ENCODE peak calls at places on chromosomes 1 and 21, in nine cellular contexts. One of them, this sample, is unnamed.
A peak's percentile ranks its signal among the peaks of the same experiment; 100 is the strongest.

GRCh38 chr1:87359586-87359985 is 30.9 kb downstream of the LMO4 start:
- DNase-seq in neural progenitor cell: no peak
- DNase-seq in PC-3: no peak
- DNase-seq in OCI-LY7: no peak
- DNase-seq in MM.1S: no peak
- DNase-seq in GM23338: no peak
- DNase-seq in SK-N-SH: no peak
- DNase-seq in hepatocyte: no peak
- DNase-seq in HCT116: no peak
- DNase-seq in this sample: no peak

GRCh38 chr1:21706151-21706835 is 37.1 kb upstream of the RAP1GAP start:
- DNase-seq in neural progenitor cell: peak; percentile 71
- DNase-seq in PC-3: no peak
- DNase-seq in OCI-LY7: peak; percentile 45
- DNase-seq in MM.1S: no peak
- DNase-seq in GM23338: peak; percentile 75
- DNase-seq in SK-N-SH: no peak
- DNase-seq in hepatocyte: peak; percentile 9
- DNase-seq in HCT116: no peak
- DNase-seq in this sample: peak; percentile 55

GRCh38 chr1:161198206-161198876 is 513 bp downstream of the ADAMTS4 start:
- DNase-seq in neural progenitor cell: peak; percentile 87
- DNase-seq in PC-3: peak; percentile 44
- DNase-seq in OCI-LY7: no peak
- DNase-seq in MM.1S: no peak
- DNase-seq in GM23338: peak; percentile 87
- DNase-seq in SK-N-SH: peak; percentile 71
- DNase-seq in hepatocyte: peak; percentile 68
- DNase-seq in HCT116: no peak
- DNase-seq in this sample: peak; percentile 75

GRCh38 chr1:32242341-32242851 is 4.6 kb upstream of the FAM167B start:
- DNase-seq in neural progenitor cell: peak; percentile 54
- DNase-seq in PC-3: no peak
- DNase-seq in OCI-LY7: no peak
- DNase-seq in MM.1S: no peak
- DNase-seq in GM23338: peak; percentile 46
- DNase-seq in SK-N-SH: peak; percentile 66
- DNase-seq in hepatocyte: no peak
- DNase-seq in HCT116: no peak
- DNase-seq in this sample: peak; percentile 32

GRCh38 chr1:156238248-156238647 is 3.7 kb upstream of the BGLAP start:
- DNase-seq in neural progenitor cell: no peak
- DNase-seq in PC-3: no peak
- DNase-seq in OCI-LY7: no peak
- DNase-seq in MM.1S: no peak
- DNase-seq in GM23338: no peak
- DNase-seq in SK-N-SH: no peak
- DNase-seq in hepatocyte: no peak
- DNase-seq in HCT116: no peak
- DNase-seq in this sample: no peak

GRCh38 chr21:15291621-15292266 is 226.9 kb upstream of the NRIP1 start:
- DNase-seq in neural progenitor cell: no peak
- DNase-seq in PC-3: peak; percentile 51
- DNase-seq in OCI-LY7: no peak
- DNase-seq in MM.1S: no peak
- DNase-seq in GM23338: no peak
- DNase-seq in SK-N-SH: no peak
- DNase-seq in hepatocyte: no peak
- DNase-seq in HCT116: no peak
- DNase-seq in this sample: no peak

GRCh38 chr21:29148535-29148934 is 18.1 kb downstream of the MAP3K7CL start:
- DNase-seq in neural progenitor cell: no peak
- DNase-seq in PC-3: no peak
- DNase-seq in OCI-LY7: no peak
- DNase-seq in MM.1S: no peak
- DNase-seq in GM23338: no peak
- DNase-seq in SK-N-SH: no peak
- DNase-seq in hepatocyte: no peak
- DNase-seq in HCT116: no peak
- DNase-seq in this sample: peak; percentile 87

GRCh38 chr1:31424568-31424967 is 11.6 kb downstream of the SERINC2 start:
- DNase-seq in neural progenitor cell: no peak
- DNase-seq in PC-3: no peak
- DNase-seq in OCI-LY7: no peak
- DNase-seq in MM.1S: no peak
- DNase-seq in GM23338: no peak
- DNase-seq in SK-N-SH: no peak
- DNase-seq in hepatocyte: no peak
- DNase-seq in HCT116: no peak
- DNase-seq in this sample: no peak

GRCh38 chr1:67359592-67359991 is 51.9 kb downstream of the IL12RB2 start:
- DNase-seq in neural progenitor cell: no peak
- DNase-seq in PC-3: no peak
- DNase-seq in OCI-LY7: no peak
- DNase-seq in MM.1S: peak; percentile 27
- DNase-seq in GM23338: no peak
- DNase-seq in SK-N-SH: no peak
- DNase-seq in hepatocyte: no peak
- DNase-seq in HCT116: no peak
- DNase-seq in this sample: no peak

GRCh38 chr1:81812712-81813111 is 12.0 kb downstream of the ADGRL2 start:
- DNase-seq in neural progenitor cell: no peak
- DNase-seq in PC-3: no peak
- DNase-seq in OCI-LY7: no peak
- DNase-seq in MM.1S: no peak
- DNase-seq in GM23338: no peak
- DNase-seq in SK-N-SH: no peak
- DNase-seq in hepatocyte: no peak
- DNase-seq in HCT116: no peak
- DNase-seq in this sample: peak; percentile 13

GRCh38 chr1:8419172-8419571 is 101.3 kb downstream of the SLC45A1 start:
- DNase-seq in neural progenitor cell: peak; percentile 53
- DNase-seq in PC-3: no peak
- DNase-seq in OCI-LY7: no peak
- DNase-seq in MM.1S: no peak
- DNase-seq in GM23338: no peak
- DNase-seq in SK-N-SH: no peak
- DNase-seq in hepatocyte: no peak
- DNase-seq in HCT116: no peak
- DNase-seq in this sample: peak; percentile 44

GRCh38 chr1:29356663-29357062 is 120.3 kb downstream of the PTPRU start:
- DNase-seq in neural progenitor cell: no peak
- DNase-seq in PC-3: peak; percentile 21
- DNase-seq in OCI-LY7: peak; percentile 9
- DNase-seq in MM.1S: no peak
- DNase-seq in GM23338: peak; percentile 78
- DNase-seq in SK-N-SH: no peak
- DNase-seq in hepatocyte: no peak
- DNase-seq in HCT116: no peak
- DNase-seq in this sample: no peak

GRCh38 chr1:26353210-26353859 is 595 bp downstream of the CRYBG2 start:
- DNase-seq in neural progenitor cell: no peak
- DNase-seq in PC-3: peak; percentile 32
- DNase-seq in OCI-LY7: no peak
- DNase-seq in MM.1S: no peak
- DNase-seq in GM23338: no peak
- DNase-seq in SK-N-SH: no peak
- DNase-seq in hepatocyte: no peak
- DNase-seq in HCT116: no peak
- DNase-seq in this sample: no peak
- TF ChIP-seq EZH2phosphoT487 in neural progenitor cell: no peak
- TF ChIP-seq EZH2phosphoT487 in PC-3: no peak
- TF ChIP-seq EZH2phosphoT487 in OCI-LY7: no peak
- TF ChIP-seq EZH2phosphoT487 in MM.1S: no peak
- TF ChIP-seq EZH2phosphoT487 in GM23338: no peak
- TF ChIP-seq EZH2phosphoT487 in SK-N-SH: no peak
- TF ChIP-seq EZH2phosphoT487 in hepatocyte: no peak
- TF ChIP-seq EZH2phosphoT487 in HCT116: no peak
- TF ChIP-seq EZH2phosphoT487 in this sample: no peak

DNA sequence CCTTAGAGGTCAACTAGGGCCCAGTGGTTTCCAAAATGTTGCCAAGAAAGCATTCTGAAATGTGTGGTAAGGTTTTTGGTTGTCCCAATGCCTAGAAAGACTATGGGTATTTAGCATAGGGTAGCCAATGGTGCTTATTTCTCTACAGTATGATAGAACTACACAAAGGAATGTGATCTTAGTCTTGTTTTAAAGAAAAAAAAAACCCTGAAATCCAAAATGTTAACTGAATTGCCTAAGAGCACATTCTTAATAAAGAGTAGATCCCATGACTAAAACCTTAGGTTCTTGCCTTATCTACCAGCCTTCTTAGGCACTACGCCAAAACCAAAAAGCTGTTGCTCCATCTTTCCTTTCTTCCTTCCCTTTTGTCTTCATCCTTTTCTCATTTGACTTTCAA is 428.2 kb downstream of the MRPL39 start:
- DNase-seq in neural progenitor cell: no peak
- DNase-seq in PC-3: no peak
- DNase-seq in OCI-LY7: no peak
- DNase-seq in MM.1S: no peak
- DNase-seq in GM23338: no peak
- DNase-seq in SK-N-SH: no peak
- DNase-seq in hepatocyte: no peak
- DNase-seq in HCT116: no peak
- DNase-seq in this sample: peak; percentile 1
- H3K4me2 ChIP-seq in neural progenitor cell: no peak overlapping the region
- H3K4me2 ChIP-seq in PC-3: no peak overlapping the region
- H3K4me2 ChIP-seq in OCI-LY7: no peak overlapping the region
- H3K4me2 ChIP-seq in MM.1S: no peak overlapping the region
- H3K4me2 ChIP-seq in GM23338: no peak overlapping the region
- H3K4me2 ChIP-seq in SK-N-SH: no peak overlapping the region
- H3K4me2 ChIP-seq in hepatocyte: no peak overlapping the region
- H3K4me2 ChIP-seq in HCT116: no peak overlapping the region
- H3K4me2 ChIP-seq in this sample: no peak overlapping the region

GRCh38 chr1:231806623-231807470 is 180.3 kb downstream of the DISC1 start:
- DNase-seq in neural progenitor cell: peak; percentile 81
- DNase-seq in PC-3: peak; percentile 78
- DNase-seq in OCI-LY7: peak; percentile 37
- DNase-seq in MM.1S: peak; percentile 77
- DNase-seq in GM23338: peak; percentile 94
- DNase-seq in SK-N-SH: peak; percentile 58
- DNase-seq in hepatocyte: peak; percentile 65
- DNase-seq in HCT116: peak; percentile 36
- DNase-seq in this sample: peak; percentile 48
- TF ChIP-seq EZH2phosphoT487 in neural progenitor cell: no peak
- TF ChIP-seq EZH2phosphoT487 in PC-3: no peak
- TF ChIP-seq EZH2phosphoT487 in OCI-LY7: no peak
- TF ChIP-seq EZH2phosphoT487 in MM.1S: no peak
- TF ChIP-seq EZH2phosphoT487 in GM23338: no peak
- TF ChIP-seq EZH2phosphoT487 in SK-N-SH: no peak
- TF ChIP-seq EZH2phosphoT487 in hepatocyte: no peak
- TF ChIP-seq EZH2phosphoT487 in HCT116: no peak
- TF ChIP-seq EZH2phosphoT487 in this sample: no peak

GRCh38 chr1:220529530-220529920 is 1.6 kb downstream of the MARK1 start:
- DNase-seq in neural progenitor cell: peak; percentile 17
- DNase-seq in PC-3: no peak
- DNase-seq in OCI-LY7: no peak
- DNase-seq in MM.1S: no peak
- DNase-seq in GM23338: no peak
- DNase-seq in SK-N-SH: no peak
- DNase-seq in hepatocyte: no peak
- DNase-seq in HCT116: no peak
- DNase-seq in this sample: no peak
- H3K4me2 ChIP-seq in neural progenitor cell: peak overlapping the region; percentile 84
- H3K4me2 ChIP-seq in PC-3: peak overlapping the region; percentile 89
- H3K4me2 ChIP-seq in OCI-LY7: no peak overlapping the region
- H3K4me2 ChIP-seq in MM.1S: peak overlapping the region; percentile 98
- H3K4me2 ChIP-seq in GM23338: peak overlapping the region; percentile 88
- H3K4me2 ChIP-seq in SK-N-SH: peak overlapping the region; percentile 94
- H3K4me2 ChIP-seq in hepatocyte: peak overlapping the region; percentile 93
- H3K4me2 ChIP-seq in HCT116: peak overlapping the region; percentile 77
- H3K4me2 ChIP-seq in this sample: no peak overlapping the region

DNA sequence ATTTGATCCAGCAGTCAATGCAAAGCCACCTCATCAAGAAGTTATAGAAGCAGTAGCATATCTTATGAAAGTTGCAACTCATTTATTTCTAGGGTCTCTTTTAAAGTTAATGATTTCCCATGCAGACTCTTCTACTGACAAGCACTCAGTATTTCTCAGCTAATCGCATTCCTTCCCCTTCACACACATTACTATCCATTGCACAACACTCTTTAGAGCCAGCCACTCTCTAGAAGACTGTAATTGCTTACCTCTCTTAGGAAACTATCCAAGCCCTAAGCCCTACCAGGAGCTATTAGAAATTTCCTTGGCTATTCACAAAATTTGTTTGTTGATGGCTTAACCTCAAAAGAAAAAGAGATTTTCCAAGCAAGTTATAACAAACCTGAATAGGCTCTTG is 106.0 kb downstream of the ADAMTS1 start:
- DNase-seq in neural progenitor cell: no peak
- DNase-seq in PC-3: no peak
- DNase-seq in OCI-LY7: no peak
- DNase-seq in MM.1S: no peak
- DNase-seq in GM23338: no peak
- DNase-seq in SK-N-SH: no peak
- DNase-seq in hepatocyte: peak; percentile 35
- DNase-seq in HCT116: no peak
- DNase-seq in this sample: peak; percentile 41
- TF ChIP-seq EZH2phosphoT487 in neural progenitor cell: no peak
- TF ChIP-seq EZH2phosphoT487 in PC-3: no peak
- TF ChIP-seq EZH2phosphoT487 in OCI-LY7: no peak
- TF ChIP-seq EZH2phosphoT487 in MM.1S: no peak
- TF ChIP-seq EZH2phosphoT487 in GM23338: no peak
- TF ChIP-seq EZH2phosphoT487 in SK-N-SH: no peak
- TF ChIP-seq EZH2phosphoT487 in hepatocyte: no peak
- TF ChIP-seq EZH2phosphoT487 in HCT116: no peak
- TF ChIP-seq EZH2phosphoT487 in this sample: no peak

GRCh38 chr1:940121-941026 is 16.7 kb downstream of the SAMD11 start:
- DNase-seq in neural progenitor cell: peak; percentile 77
- DNase-seq in PC-3: peak; percentile 40
- DNase-seq in OCI-LY7: no peak
- DNase-seq in MM.1S: peak; percentile 25
- DNase-seq in GM23338: peak; percentile 60
- DNase-seq in SK-N-SH: peak; percentile 86
- DNase-seq in hepatocyte: peak; percentile 87
- DNase-seq in HCT116: no peak
- DNase-seq in this sample: peak; percentile 80

GRCh38 chr1:938711-939504 is 15.2 kb downstream of the SAMD11 start:
- DNase-seq in neural progenitor cell: peak; percentile 72
- DNase-seq in PC-3: no peak
- DNase-seq in OCI-LY7: no peak
- DNase-seq in MM.1S: no peak
- DNase-seq in GM23338: peak; percentile 71
- DNase-seq in SK-N-SH: no peak
- DNase-seq in hepatocyte: no peak
- DNase-seq in HCT116: no peak
- DNase-seq in this sample: no peak

GRCh38 chr1:938088-938683 is 14.5 kb downstream of the SAMD11 start:
- DNase-seq in neural progenitor cell: no peak
- DNase-seq in PC-3: peak; percentile 65
- DNase-seq in OCI-LY7: no peak
- DNase-seq in MM.1S: peak; percentile 10
- DNase-seq in GM23338: no peak
- DNase-seq in SK-N-SH: peak; percentile 68
- DNase-seq in hepatocyte: peak; percentile 60
- DNase-seq in HCT116: no peak
- DNase-seq in this sample: peak; percentile 80

GRCh38 chr1:941027-941587 is 17.4 kb downstream of the SAMD11 start:
- DNase-seq in neural progenitor cell: no peak
- DNase-seq in PC-3: no peak
- DNase-seq in OCI-LY7: no peak
- DNase-seq in MM.1S: no peak
- DNase-seq in GM23338: no peak
- DNase-seq in SK-N-SH: no peak
- DNase-seq in hepatocyte: no peak
- DNase-seq in HCT116: no peak
- DNase-seq in this sample: peak; percentile 27

GRCh38 chr1:939511-940107 is 15.9 kb downstream of the SAMD11 start:
- DNase-seq in neural progenitor cell: no peak
- DNase-seq in PC-3: no peak
- DNase-seq in OCI-LY7: no peak
- DNase-seq in MM.1S: no peak
- DNase-seq in GM23338: no peak
- DNase-seq in SK-N-SH: no peak
- DNase-seq in hepatocyte: no peak
- DNase-seq in HCT116: no peak
- DNase-seq in this sample: peak; percentile 30
- H3K4me2 ChIP-seq in neural progenitor cell: peak overlapping the region; percentile 87
- H3K4me2 ChIP-seq in PC-3: peak overlapping the region; percentile 53
- H3K4me2 ChIP-seq in OCI-LY7: no peak overlapping the region
- H3K4me2 ChIP-seq in MM.1S: peak overlapping the region; percentile 39
- H3K4me2 ChIP-seq in GM23338: peak overlapping the region; percentile 70
- H3K4me2 ChIP-seq in SK-N-SH: peak overlapping the region; percentile 44
- H3K4me2 ChIP-seq in hepatocyte: peak overlapping the region; percentile 96
- H3K4me2 ChIP-seq in HCT116: peak overlapping the region; percentile 73
- H3K4me2 ChIP-seq in this sample: no peak overlapping the region